ENCODE peak calls at places on chromosomes 12 and 14, in six cellular contexts. K is brain microvascular endothelial cell; E is effector memory CD4-positive, alpha-beta T cell; L is non-pigmented ciliary epithelial cell; Q is D341Med; M is GM13977. Z is an unnamed sample.

GRCh38 chr12:22653075-22653474 is 28.1 kb downstream of the ETNK1 start:
- DNase-seq in K (no peak), E (no peak), L (no peak), Q (no peak), M (no peak), Z (no peak)

GRCh38 chr14:54493293-54493692 is 4.5 kb upstream of the GMFB start:
- DNase-seq in K (no peak), E (no peak), L (no peak), Q (no peak), M (no peak), Z (no peak)

GRCh38 chr12:125029756-125030358 is 35.4 kb upstream of the AACS start:
- DNase-seq in K (no peak), E (no peak), L (peak), Q (peak), M (no peak), Z (peak)

GRCh38 chr12:120257041-120257821 is 8.3 kb downstream of the PXN start:
- DNase-seq in K (peak), E (no peak), L (peak), Q (no peak), M (no peak), Z (peak)

GRCh38 chr12:84046869-84047268 is 865.7 kb downstream of the SLC6A15 start:
- DNase-seq in K (no peak), E (no peak), L (no peak), Q (no peak), M (no peak), Z (no peak)

GRCh38 chr12:54053625-54054441 is at the start of gene HOXC4:
- DNase-seq in K (no peak), E (no peak), L (no peak), Q (peak), M (no peak), Z (no peak)

GRCh38 chr12:74725154-74725553 is 187.5 kb downstream of the ATXN7L3B start:
- DNase-seq in K (peak), E (no peak), L (peak), Q (no peak), M (no peak), Z (peak)

GRCh38 chr12:12207746-12208145 is 59.1 kb downstream of the LRP6 start:
- DNase-seq in K (no peak), E (no peak), L (no peak), Q (no peak), M (no peak), Z (no peak)

Z was measured in AG04449.